ENCODE peak calls at places on chromosomes 6 and 20, in ten cellular contexts. Z is left ventricle myocardium inferior, M is WTC11, W is tibial artery, I is GM13976, Q is body of pancreas, G is AG04450, O is fibroblast of lung, P is GM10248, Y is neural crest cell. N is an unnamed sample.

GRCh38 chr6:37354526-37355384 is 972 bp downstream of the RNF8 start:
- DNase-seq in Z (peak; percentile 22), M (peak; percentile 30), W (no peak), I (peak; percentile 61), Q (peak; percentile 20), G (no peak), O (peak; percentile 49), P (peak; percentile 48), Y (no peak), N (peak; percentile 57)

GRCh38 chr6:64580346-64580745 is 944.7 kb downstream of the PHF3 start:
- DNase-seq in Z (no peak), M (no peak), W (no peak), I (no peak), Q (no peak), G (peak; percentile 0), O (peak; percentile 4), P (no peak), Y (no peak), N (no peak)

GRCh38 chr6:89999154-89999553 is 104.9 kb downstream of the GJA10 start:
- DNase-seq in Z (peak; percentile 44), M (no peak), W (no peak), I (no peak), Q (peak; percentile 66), G (no peak), O (peak; percentile 71), P (no peak), Y (no peak), N (no peak)

GRCh38 chr6:106339334-106340029 is 13.9 kb upstream of the ATG5 start:
- DNase-seq in Z (no peak), M (peak; percentile 57), W (peak; percentile 28), I (peak; percentile 63), Q (peak; percentile 66), G (peak; percentile 24), O (peak; percentile 70), P (peak; percentile 64), Y (peak; percentile 52), N (peak; percentile 59)

GRCh38 chr20:49230021-49230420 is 10.8 kb downstream of the DDX27 start:
- DNase-seq in Z (no peak), M (no peak), W (no peak), I (no peak), Q (no peak), G (no peak), O (no peak), P (no peak), Y (no peak), N (no peak)

GRCh38 chr6:148464319-148465010 is 121.8 kb downstream of the SASH1 start:
- DNase-seq in Z (peak; percentile 62), M (peak; percentile 69), W (peak; percentile 80), I (peak; percentile 65), Q (peak; percentile 60), G (no peak), O (peak; percentile 59), P (peak; percentile 64), Y (peak; percentile 76), N (peak; percentile 74)

GRCh38 chr20:32743237-32744112 is at the start of gene COMMD7:
- DNase-seq in Z (peak; percentile 66), M (peak; percentile 71), W (peak; percentile 46), I (peak; percentile 74), Q (peak; percentile 72), G (no peak), O (peak; percentile 54), P (peak; percentile 73), Y (peak; percentile 65), N (peak; percentile 79)

GRCh38 chr6:5645275-5645674 is 361.4 kb downstream of the NRN1 start:
- DNase-seq in Z (no peak), M (no peak), W (no peak), I (no peak), Q (no peak), G (no peak), O (no peak), P (no peak), Y (no peak), N (no peak)

GRCh38 chr20:19487420-19487819 is 270.6 kb upstream of the RIN2 start:
- DNase-seq in Z (no peak), M (no peak), W (no peak), I (no peak), Q (no peak), G (no peak), O (no peak), P (no peak), Y (no peak), N (no peak)

GRCh38 chr6:168355716-168356522 is 36.3 kb upstream of the DACT2 start:
- DNase-seq in Z (peak; percentile 56), M (peak; percentile 71), W (no peak), I (no peak), Q (peak; percentile 70), G (no peak), O (no peak), P (no peak), Y (peak; percentile 70), N (peak; percentile 77)

GRCh38 chr20:17438436-17439039 is 92.6 kb downstream of the BFSP1 start:
- DNase-seq in Z (no peak), M (no peak), W (no peak), I (no peak), Q (no peak), G (no peak), O (no peak), P (no peak), Y (no peak), N (no peak)

DNA sequence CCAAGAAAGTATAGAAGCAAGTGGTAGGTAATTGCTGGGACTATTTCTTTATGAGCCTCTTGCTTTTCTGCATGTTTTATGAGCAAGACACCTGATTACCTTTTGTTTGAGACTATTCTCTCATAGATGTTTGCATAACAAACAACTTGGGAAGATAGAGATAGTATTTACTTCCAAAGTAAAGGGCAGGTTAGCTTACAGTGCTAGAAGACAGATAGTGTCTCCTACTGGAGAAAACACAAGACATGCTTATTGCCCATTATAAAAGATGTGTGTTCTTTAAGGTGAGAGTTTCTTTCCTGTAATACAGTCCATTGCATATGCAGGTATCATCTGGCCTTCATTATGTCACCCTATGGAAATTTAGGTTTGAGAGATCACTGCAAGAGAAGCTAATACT is 174.2 kb upstream of the FUT9 start:
- DNase-seq in Z (no peak), M (no peak), W (no peak), I (no peak), Q (no peak), G (no peak), O (no peak), P (no peak), Y (no peak), N (no peak)
- TF ChIP-seq CTCF in Z (no peak), M (no peak), W (no peak), I (peak; percentile 13), Q (peak; percentile 9), G (no peak), O (no peak), P (no peak), Y (no peak), N (no peak)

DNA sequence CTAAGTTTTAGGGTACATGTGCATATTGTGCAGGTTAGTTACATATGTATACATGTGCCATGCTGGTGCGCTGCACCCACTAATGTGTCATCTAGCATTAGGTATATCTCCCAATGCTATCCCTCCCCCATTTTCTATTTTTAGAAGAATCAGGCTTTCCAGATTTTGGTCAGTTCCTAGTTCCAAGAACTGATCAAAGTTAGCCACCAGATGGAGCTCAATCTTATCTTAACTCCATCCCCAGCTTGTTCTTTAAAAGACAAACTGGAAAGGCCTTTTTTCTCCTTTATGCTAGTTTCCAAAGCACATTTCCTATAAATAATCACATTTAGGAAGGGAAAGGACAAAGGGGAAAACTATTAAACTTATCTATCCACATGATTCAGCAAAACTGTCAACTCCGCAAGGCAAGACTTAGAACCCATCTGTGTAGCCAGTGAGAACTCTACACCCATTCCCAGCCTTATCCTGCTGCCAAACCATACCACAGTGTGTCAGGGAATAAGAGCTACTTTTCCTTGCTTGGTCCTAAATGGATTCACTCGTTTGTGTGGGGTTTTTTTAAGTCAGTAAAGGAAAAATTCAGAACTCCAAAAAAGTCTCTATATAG is 22.8 kb upstream of the KHDC1 start:
- DNase-seq in Z (no peak), M (no peak), W (no peak), I (no peak), Q (no peak), G (peak; percentile 23), O (peak; percentile 62), P (no peak), Y (no peak), N (no peak)
- TF ChIP-seq CTCF in Z (peak; percentile 48), M (no peak), W (peak; percentile 59), I (no peak), Q (peak; percentile 32), G (peak; percentile 64), O (peak; percentile 55), P (peak; percentile 39), Y (peak; percentile 65), N (peak; percentile 32)

DNA sequence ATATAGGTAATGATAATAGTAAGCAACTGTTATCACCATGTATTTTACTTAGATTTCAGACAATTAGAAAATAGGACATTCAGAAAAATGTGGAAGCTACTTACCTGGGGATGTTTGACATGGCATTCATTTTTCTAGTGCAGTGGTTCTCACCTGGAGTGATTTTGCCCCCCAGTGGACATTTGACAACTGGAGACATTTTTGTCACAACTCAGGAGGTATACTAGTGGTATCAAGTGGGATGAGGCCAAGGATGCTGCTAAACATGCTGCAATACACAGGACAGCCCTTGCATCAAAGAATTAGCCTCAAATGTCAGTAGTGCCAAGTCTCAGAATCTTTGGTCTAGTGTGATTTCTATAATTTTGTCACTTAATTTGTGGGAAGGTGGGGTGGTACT is 36.1 kb downstream of the NUS1 start:
- DNase-seq in Z (no peak), M (no peak), W (no peak), I (no peak), Q (no peak), G (no peak), O (no peak), P (no peak), Y (no peak), N (no peak)
- TF ChIP-seq CTCF in Z (no peak), M (no peak), W (no peak), I (no peak), Q (no peak), G (no peak), O (no peak), P (peak; percentile 18), Y (peak; percentile 19), N (no peak)

GRCh38 chr20:3679749-3680700 is 1.8 kb downstream of the ADAM33 start:
- DNase-seq in Z (peak; percentile 56), M (peak; percentile 42), W (peak; percentile 76), I (no peak), Q (peak; percentile 36), G (peak; percentile 27), O (peak; percentile 79), P (no peak), Y (no peak), N (no peak)
- TF ChIP-seq CTCF in Z (no peak), M (no peak), W (no peak), I (no peak), Q (no peak), G (no peak), O (no peak), P (no peak), Y (no peak), N (no peak)